ENCODE peak calls at places on chromosome 1, in nine cellular contexts. H, N, G, E, Y, R, M, U and C are unnamed samples.

GRCh38 chr1:26531651-26532131 is 2.1 kb downstream of the RPS6KA1 start:
- DNase-seq in Y (no peak), M (no peak), U (no peak), E (no peak), H (no peak), N (no peak), R (no peak), G (no peak), C (no peak)

GRCh38 chr1:170483041-170483440 is 48.9 kb upstream of the GORAB start:
- DNase-seq in N (no peak), H (no peak), G (no peak), E (no peak), R (no peak), Y (no peak), U (no peak), M (no peak), C (no peak)

GRCh38 chr1:147225193-147225730 is at the start of gene FMO5:
- DNase-seq in G (peak; percentile 85), H (peak; percentile 45), N (peak; percentile 79), R (peak; percentile 76), E (peak; percentile 59), M (peak; percentile 58), Y (peak; percentile 75), U (peak; percentile 49), C (peak; percentile 36)

GRCh38 chr1:150493175-150493574 is 6.0 kb downstream of the TARS2 start:
- DNase-seq in N (no peak), R (no peak), Y (no peak), M (no peak), H (no peak), U (no peak), G (no peak), E (no peak), C (no peak)

GRCh38 chr1:4028139-4028501 is 128.0 kb upstream of the C1orf174 start:
- DNase-seq in M (no peak), Y (no peak), G (no peak), R (no peak), U (no peak), N (no peak), E (no peak), H (no peak), C (no peak)

GRCh38 chr1:207672525-207673130 is 27.7 kb downstream of the CR1L start:
- DNase-seq in Y (no peak), R (no peak), E (peak; percentile 10), M (no peak), G (peak; percentile 26), N (no peak), H (no peak), U (peak; percentile 87), C (no peak)

GRCh38 chr1:200147094-200147493 is 119.6 kb downstream of the NR5A2 start:
- DNase-seq in R (no peak), E (no peak), H (no peak), M (no peak), G (no peak), N (no peak), Y (no peak), U (no peak), C (no peak)

GRCh38 chr1:244735404-244735803 is 82.5 kb downstream of the DESI2 start:
- DNase-seq in U (no peak), N (no peak), H (no peak), R (no peak), M (no peak), E (peak; percentile 41), Y (no peak), G (no peak), C (no peak)

GRCh38 chr1:42730002-42730401 is 10.0 kb downstream of the CLDN19 start:
- DNase-seq in E (no peak), H (no peak), U (no peak), N (no peak), R (no peak), G (no peak), M (no peak), Y (no peak), C (no peak)

GRCh38 chr1:107750364-107750959 is 214.5 kb downstream of the VAV3 start:
- DNase-seq in N (peak; percentile 67), H (no peak), G (peak; percentile 41), M (peak; percentile 6), E (peak; percentile 60), Y (no peak), R (no peak), U (peak; percentile 66), C (no peak)

GRCh38 chr1:69611316-69611715 is 43.6 kb downstream of the LRRC7 start:
- DNase-seq in G (no peak), U (no peak), Y (no peak), E (no peak), H (no peak), R (no peak), M (no peak), N (no peak), C (no peak)

GRCh38 chr1:86872086-86872485 is 41.8 kb downstream of the SELENOF start:
- DNase-seq in H (no peak), M (no peak), G (no peak), R (no peak), Y (no peak), U (no peak), N (peak; percentile 9), E (no peak), C (no peak)

GRCh38 chr1:21935891-21936365 is 1.2 kb downstream of the HSPG2 start:
- DNase-seq in M (no peak), E (no peak), Y (no peak), R (no peak), U (no peak), G (no peak), N (no peak), H (no peak), C (no peak)
- H3K4me1 ChIP-seq in M (peaks cover 12% of the 10 kb centered on the region), E (no peaks in the 10 kb centered on the region), Y (peaks cover 86% of the 10 kb centered on the region), R (peaks cover 94% of the 10 kb centered on the region), U (peaks cover 31% of the 10 kb centered on the region), G (peaks cover 78% of the 10 kb centered on the region), N (peaks cover 72% of the 10 kb centered on the region), H (peaks cover 25% of the 10 kb centered on the region), C (peaks cover 38% of the 10 kb centered on the region)

DNA sequence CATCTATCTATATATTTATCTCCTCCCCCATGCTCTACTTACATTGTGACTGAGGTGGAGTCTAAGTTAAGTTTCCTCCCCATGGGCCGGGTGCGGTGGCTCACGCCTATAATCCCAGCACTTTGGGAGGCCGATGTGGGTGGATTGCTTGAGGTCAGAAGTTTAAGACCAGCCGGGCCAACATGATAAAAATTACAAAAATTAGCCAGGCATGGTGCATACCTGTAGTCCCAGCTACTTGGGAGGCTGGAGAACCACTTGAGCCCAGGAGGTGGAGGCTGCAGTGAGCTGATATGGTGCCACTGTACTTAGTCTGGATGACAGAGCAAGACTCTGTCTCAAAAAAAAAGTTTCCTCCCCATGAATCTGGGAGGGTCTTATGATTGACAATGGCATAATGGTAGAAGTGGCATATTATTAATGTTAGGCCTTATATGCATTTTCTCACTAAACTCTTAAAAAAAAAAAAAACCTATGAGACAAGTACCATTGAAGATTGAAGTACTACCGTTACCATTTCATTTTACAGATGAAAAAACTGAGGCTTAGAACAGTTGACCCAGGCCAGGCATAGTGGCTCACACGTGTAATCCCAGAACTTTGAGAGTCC is 11.2 kb downstream of the F11R start:
- DNase-seq in Y (no peak), G (no peak), U (no peak), E (no peak), N (no peak), H (no peak), R (no peak), M (no peak), C (no peak)
- H3K4me1 ChIP-seq in Y (peaks cover 24% of the 10 kb centered on the region), G (peaks cover 19% of the 10 kb centered on the region), U (peaks cover 7% of the 10 kb centered on the region), E (peaks cover 16% of the 10 kb centered on the region), N (peaks cover 65% of the 10 kb centered on the region), H (peaks cover 29% of the 10 kb centered on the region), R (peaks cover 23% of the 10 kb centered on the region), M (peaks cover 27% of the 10 kb centered on the region), C (no peaks in the 10 kb centered on the region)

GRCh38 chr1:157133431-157133830 is 4.8 kb downstream of the ETV3 start:
- DNase-seq in G (no peak), H (peak; percentile 76), E (peak; percentile 61), R (no peak), Y (no peak), M (peak; percentile 78), U (no peak), N (no peak), C (no peak)
- H3K4me1 ChIP-seq in G (peaks cover 24% of the 10 kb centered on the region), H (peaks cover 54% of the 10 kb centered on the region), E (peaks cover 56% of the 10 kb centered on the region), R (peaks cover 50% of the 10 kb centered on the region), Y (peaks cover 30% of the 10 kb centered on the region), M (peaks cover 72% of the 10 kb centered on the region), U (peaks cover 5% of the 10 kb centered on the region), N (peaks cover 27% of the 10 kb centered on the region), C (peaks cover 17% of the 10 kb centered on the region)

GRCh38 chr1:227766015-227766634 is 30.9 kb downstream of the SNAP47 start:
- DNase-seq in E (peak; percentile 55), H (peak; percentile 71), G (no peak), R (no peak), N (no peak), M (peak; percentile 86), U (no peak), Y (no peak), C (no peak)

GRCh38 chr1:227768640-227769039 is 33.4 kb downstream of the SNAP47 start:
- DNase-seq in M (no peak), E (no peak), U (no peak), H (no peak), N (no peak), G (no peak), Y (no peak), R (no peak), C (no peak)

GRCh38 chr1:227765261-227766014 is 30.2 kb downstream of the SNAP47 start:
- DNase-seq in E (no peak), N (no peak), H (no peak), R (no peak), Y (peak; percentile 40), M (no peak), G (no peak), U (no peak), C (no peak)

GRCh38 chr1:227767401-227768396 is 32.5 kb downstream of the SNAP47 start:
- DNase-seq in U (no peak), E (no peak), H (no peak), G (no peak), Y (peak; percentile 33), M (no peak), N (no peak), R (no peak), C (no peak)

DNA sequence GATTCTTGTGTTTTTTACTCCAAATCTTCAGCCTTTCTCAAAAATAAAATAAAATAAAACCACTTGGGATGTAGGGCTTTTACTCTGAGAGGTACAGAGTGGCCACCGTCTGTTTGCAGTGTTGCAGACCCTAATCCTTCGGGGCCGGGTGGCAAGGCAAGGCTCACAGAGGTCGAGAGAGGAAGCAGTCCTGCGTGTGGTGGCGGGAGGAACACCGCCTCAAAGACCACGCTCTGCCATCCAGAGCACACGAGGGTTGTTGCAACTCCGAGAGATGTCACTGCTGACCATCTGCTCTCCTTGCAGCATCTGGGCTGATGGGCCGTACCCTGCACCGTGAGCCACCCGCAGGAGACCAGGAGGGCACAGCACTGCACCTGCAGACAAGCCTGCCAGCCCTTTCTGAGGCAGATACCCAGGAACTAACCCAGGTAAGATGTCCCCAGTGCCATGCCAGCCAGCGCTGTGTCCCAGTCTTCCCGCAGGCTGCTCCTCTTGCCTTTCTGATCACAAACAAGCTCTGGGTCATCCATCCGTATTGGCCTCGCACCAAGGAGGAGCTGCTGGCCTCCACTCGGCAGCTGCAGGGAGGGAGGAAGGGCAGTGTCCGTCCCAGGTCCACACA is 31.5 kb downstream of the SNAP47 start:
- DNase-seq in Y (no peak), U (no peak), H (no peak), R (no peak), N (no peak), G (no peak), E (no peak), M (no peak), C (no peak)
- H3K4me1 ChIP-seq in Y (peaks cover 20% of the 10 kb centered on the region), U (peaks cover 22% of the 10 kb centered on the region), H (peaks cover 52% of the 10 kb centered on the region), R (peaks cover 35% of the 10 kb centered on the region), N (peaks cover 5% of the 10 kb centered on the region), G (peaks cover 17% of the 10 kb centered on the region), E (peaks cover 13% of the 10 kb centered on the region), M (peaks cover 61% of the 10 kb centered on the region), C (peaks cover 11% of the 10 kb centered on the region)